ENCODE peak calls at places on chromosomes 1 and 21, in six cellular contexts. One of them, this sample, is unnamed. For H3K9me2, the result is how much of the 10 kb centered on the place peaks cover.

GRCh38 chr1:28322209-28322608 is 6.6 kb upstream of the MED18 start:
- DNase-seq in GM23338: peak
- DNase-seq in MM.1S: no peak
- DNase-seq in GM23248: no peak
- DNase-seq in Karpas-422: peak
- DNase-seq in HCT116: no peak
- DNase-seq in this sample: no peak

GRCh38 chr1:19178734-19179398 is 31.2 kb downstream of the UBR4 start:
- DNase-seq in GM23338: no peak
- DNase-seq in MM.1S: no peak
- DNase-seq in GM23248: no peak
- DNase-seq in Karpas-422: no peak
- DNase-seq in HCT116: no peak
- DNase-seq in this sample: no peak

GRCh38 chr1:210302501-210302900 is 26.2 kb upstream of the HHAT start:
- DNase-seq in GM23338: no peak
- DNase-seq in MM.1S: no peak
- DNase-seq in GM23248: no peak
- DNase-seq in Karpas-422: no peak
- DNase-seq in HCT116: no peak
- DNase-seq in this sample: no peak

GRCh38 chr1:233020441-233020840 is 70.0 kb downstream of the NTPCR start:
- DNase-seq in GM23338: no peak
- DNase-seq in MM.1S: no peak
- DNase-seq in GM23248: no peak
- DNase-seq in Karpas-422: no peak
- DNase-seq in HCT116: no peak
- DNase-seq in this sample: no peak

GRCh38 chr1:17579951-17580939 is 40.7 kb downstream of the ARHGEF10L start:
- DNase-seq in GM23338: no peak
- DNase-seq in MM.1S: no peak
- DNase-seq in GM23248: no peak
- DNase-seq in Karpas-422: no peak
- DNase-seq in HCT116: no peak
- DNase-seq in this sample: no peak

GRCh38 chr1:110286564-110286963 is 52.6 kb upstream of the RBM15 start:
- DNase-seq in GM23338: no peak
- DNase-seq in MM.1S: no peak
- DNase-seq in GM23248: no peak
- DNase-seq in Karpas-422: no peak
- DNase-seq in HCT116: no peak
- DNase-seq in this sample: no peak

GRCh38 chr1:182841368-182841988 is 2.3 kb downstream of the DHX9 start:
- DNase-seq in GM23338: no peak
- DNase-seq in MM.1S: no peak
- DNase-seq in GM23248: peak
- DNase-seq in Karpas-422: peak
- DNase-seq in HCT116: no peak
- DNase-seq in this sample: no peak

GRCh38 chr1:12072741-12073140 is 9.6 kb downstream of the TNFRSF8 start:
- DNase-seq in GM23338: no peak
- DNase-seq in MM.1S: no peak
- DNase-seq in GM23248: no peak
- DNase-seq in Karpas-422: no peak
- DNase-seq in HCT116: no peak
- DNase-seq in this sample: no peak

GRCh38 chr1:8121261-8122159 is 95.4 kb upstream of the ERRFI1 start:
- DNase-seq in GM23338: no peak
- DNase-seq in MM.1S: no peak
- DNase-seq in GM23248: no peak
- DNase-seq in Karpas-422: no peak
- DNase-seq in HCT116: peak
- DNase-seq in this sample: peak

GRCh38 chr1:55519937-55520683 is 304.9 kb upstream of the USP24 start:
- DNase-seq in GM23338: no peak
- DNase-seq in MM.1S: no peak
- DNase-seq in GM23248: peak
- DNase-seq in Karpas-422: no peak
- DNase-seq in HCT116: no peak
- DNase-seq in this sample: no peak

GRCh38 chr1:233587958-233588799 is 25.7 kb upstream of the KCNK1 start:
- DNase-seq in GM23338: peak
- DNase-seq in MM.1S: no peak
- DNase-seq in GM23248: no peak
- DNase-seq in Karpas-422: no peak
- DNase-seq in HCT116: no peak
- DNase-seq in this sample: no peak

GRCh38 chr1:203636306-203636705 is 9.7 kb downstream of the ATP2B4 start:
- DNase-seq in GM23338: no peak
- DNase-seq in MM.1S: no peak
- DNase-seq in GM23248: peak
- DNase-seq in Karpas-422: no peak
- DNase-seq in HCT116: no peak
- DNase-seq in this sample: no peak

GRCh38 chr1:43973981-43974442 is 748 bp upstream of the ATP6V0B start:
- DNase-seq in GM23338: peak
- DNase-seq in MM.1S: peak
- DNase-seq in GM23248: no peak
- DNase-seq in Karpas-422: no peak
- DNase-seq in HCT116: no peak
- DNase-seq in this sample: no peak

GRCh38 chr1:84116558-84116957 is 27.5 kb upstream of the PRKACB start:
- DNase-seq in GM23338: no peak
- DNase-seq in MM.1S: no peak
- DNase-seq in GM23248: no peak
- DNase-seq in Karpas-422: no peak
- DNase-seq in HCT116: no peak
- DNase-seq in this sample: no peak

GRCh38 chr1:39258146-39258924 is 53.8 kb downstream of the MACF1 start:
- DNase-seq in GM23338: peak
- DNase-seq in MM.1S: peak
- DNase-seq in GM23248: peak
- DNase-seq in Karpas-422: peak
- DNase-seq in HCT116: peak
- DNase-seq in this sample: peak

GRCh38 chr1:33261344-33261743 is 5.1 kb downstream of the ZNF362 start:
- DNase-seq in GM23338: no peak
- DNase-seq in MM.1S: no peak
- DNase-seq in GM23248: no peak
- DNase-seq in Karpas-422: no peak
- DNase-seq in HCT116: no peak
- DNase-seq in this sample: no peak

GRCh38 chr1:164380893-164381292 is 178.1 kb upstream of the PBX1 start:
- DNase-seq in GM23338: no peak
- DNase-seq in MM.1S: no peak
- DNase-seq in GM23248: peak
- DNase-seq in Karpas-422: no peak
- DNase-seq in HCT116: peak
- DNase-seq in this sample: no peak

GRCh38 chr1:109730666-109731065 is 10.2 kb downstream of the GSTM3 start:
- DNase-seq in GM23338: no peak
- DNase-seq in MM.1S: no peak
- DNase-seq in GM23248: no peak
- DNase-seq in Karpas-422: no peak
- DNase-seq in HCT116: no peak
- DNase-seq in this sample: no peak

GRCh38 chr1:54243022-54243421 is 43.1 kb downstream of the MRPL37 start:
- DNase-seq in GM23338: no peak
- DNase-seq in MM.1S: no peak
- DNase-seq in GM23248: no peak
- DNase-seq in Karpas-422: no peak
- DNase-seq in HCT116: no peak
- DNase-seq in this sample: no peak

GRCh38 chr1:10918531-10918930 is 93.9 kb upstream of the TARDBP start:
- DNase-seq in GM23338: no peak
- DNase-seq in MM.1S: no peak
- DNase-seq in GM23248: peak
- DNase-seq in Karpas-422: no peak
- DNase-seq in HCT116: no peak
- DNase-seq in this sample: no peak

GRCh38 chr1:217062566-217062965 is 339.3 kb upstream of the ESRRG start:
- DNase-seq in GM23338: no peak
- DNase-seq in MM.1S: no peak
- DNase-seq in GM23248: no peak
- DNase-seq in Karpas-422: no peak
- DNase-seq in HCT116: no peak
- DNase-seq in this sample: no peak

GRCh38 chr1:7379445-7379971 is 391.6 kb upstream of the VAMP3 start:
- DNase-seq in GM23338: peak
- DNase-seq in MM.1S: no peak
- DNase-seq in GM23248: peak
- DNase-seq in Karpas-422: no peak
- DNase-seq in HCT116: no peak
- DNase-seq in this sample: no peak

GRCh38 chr1:46466477-46467182 is 23.0 kb upstream of the DMBX1 start:
- DNase-seq in GM23338: peak
- DNase-seq in MM.1S: no peak
- DNase-seq in GM23248: peak
- DNase-seq in Karpas-422: no peak
- DNase-seq in HCT116: no peak
- DNase-seq in this sample: no peak

GRCh38 chr1:15598436-15598835 is 13.6 kb upstream of the AGMAT start:
- DNase-seq in GM23338: no peak
- DNase-seq in MM.1S: no peak
- DNase-seq in GM23248: no peak
- DNase-seq in Karpas-422: no peak
- DNase-seq in HCT116: no peak
- DNase-seq in this sample: no peak

GRCh38 chr1:22750671-22751016 is 40.0 kb downstream of the EPHB2 start:
- DNase-seq in GM23338: no peak
- DNase-seq in MM.1S: no peak
- DNase-seq in GM23248: no peak
- DNase-seq in Karpas-422: no peak
- DNase-seq in HCT116: no peak
- DNase-seq in this sample: peak

GRCh38 chr1:230661976-230662375 is 19.7 kb downstream of the COG2 start:
- DNase-seq in GM23338: no peak
- DNase-seq in MM.1S: no peak
- DNase-seq in GM23248: no peak
- DNase-seq in Karpas-422: no peak
- DNase-seq in HCT116: no peak
- DNase-seq in this sample: no peak

GRCh38 chr1:101317590-101317989 is 80.8 kb downstream of the S1PR1 start:
- DNase-seq in GM23338: peak
- DNase-seq in MM.1S: no peak
- DNase-seq in GM23248: no peak
- DNase-seq in Karpas-422: peak
- DNase-seq in HCT116: no peak
- DNase-seq in this sample: no peak

GRCh38 chr1:56934400-56935080 is 31.3 kb downstream of the C8B start:
- DNase-seq in GM23338: no peak
- DNase-seq in MM.1S: no peak
- DNase-seq in GM23248: peak
- DNase-seq in Karpas-422: no peak
- DNase-seq in HCT116: no peak
- DNase-seq in this sample: no peak

GRCh38 chr1:154446292-154446691 is 41.1 kb downstream of the IL6R start:
- DNase-seq in GM23338: no peak
- DNase-seq in MM.1S: no peak
- DNase-seq in GM23248: peak
- DNase-seq in Karpas-422: no peak
- DNase-seq in HCT116: no peak
- DNase-seq in this sample: no peak

DNA sequence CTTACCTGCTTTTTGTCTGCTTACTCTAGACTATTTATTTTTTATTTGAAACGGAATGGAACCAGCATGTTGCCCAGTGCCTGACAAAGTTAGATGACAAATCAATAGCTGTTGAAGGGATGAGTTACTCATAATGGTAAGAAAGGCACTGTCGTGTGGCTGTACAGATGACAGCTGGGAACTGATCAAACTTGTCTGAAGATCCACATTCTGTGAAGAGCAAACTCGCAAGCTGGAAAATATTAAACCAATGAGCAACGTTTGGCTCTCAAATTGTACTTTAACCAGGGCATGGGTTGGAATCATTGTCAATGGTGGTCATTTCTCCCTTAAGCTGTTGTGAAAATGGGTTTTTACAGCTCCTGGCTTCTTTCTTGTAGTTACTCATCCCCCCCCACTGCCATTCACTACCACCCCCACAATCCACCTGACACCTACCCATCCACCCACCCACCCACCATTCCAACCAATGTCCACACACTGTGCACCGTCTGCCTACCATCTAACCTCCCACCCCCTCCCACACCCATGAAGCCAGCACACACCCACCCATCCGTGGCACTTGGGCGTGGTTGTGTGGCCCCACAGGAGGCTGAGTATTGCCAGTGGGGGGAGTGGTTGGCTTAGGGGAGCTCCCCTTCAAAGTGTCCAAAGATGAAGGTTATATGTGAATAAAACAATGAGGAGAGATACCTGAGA is 46.8 kb downstream of the CLDN14 start:
- DNase-seq in GM23338: no peak
- DNase-seq in MM.1S: no peak
- DNase-seq in GM23248: no peak
- DNase-seq in Karpas-422: no peak
- DNase-seq in HCT116: no peak
- DNase-seq in this sample: no peak
- H3K9me2 ChIP-seq in GM23338: under half
- H3K9me2 ChIP-seq in MM.1S: under half
- H3K9me2 ChIP-seq in GM23248: under half
- H3K9me2 ChIP-seq in Karpas-422: under half
- H3K9me2 ChIP-seq in HCT116: under half
- H3K9me2 ChIP-seq in this sample: under half

GRCh38 chr21:14768042-14768441 is 221.9 kb upstream of the SAMSN1 start:
- DNase-seq in GM23338: no peak
- DNase-seq in MM.1S: no peak
- DNase-seq in GM23248: no peak
- DNase-seq in Karpas-422: no peak
- DNase-seq in HCT116: no peak
- DNase-seq in this sample: no peak
- H3K9me2 ChIP-seq in GM23338: under half
- H3K9me2 ChIP-seq in MM.1S: under half
- H3K9me2 ChIP-seq in GM23248: under half
- H3K9me2 ChIP-seq in Karpas-422: under half
- H3K9me2 ChIP-seq in HCT116: under half
- H3K9me2 ChIP-seq in this sample: under half

DNA sequence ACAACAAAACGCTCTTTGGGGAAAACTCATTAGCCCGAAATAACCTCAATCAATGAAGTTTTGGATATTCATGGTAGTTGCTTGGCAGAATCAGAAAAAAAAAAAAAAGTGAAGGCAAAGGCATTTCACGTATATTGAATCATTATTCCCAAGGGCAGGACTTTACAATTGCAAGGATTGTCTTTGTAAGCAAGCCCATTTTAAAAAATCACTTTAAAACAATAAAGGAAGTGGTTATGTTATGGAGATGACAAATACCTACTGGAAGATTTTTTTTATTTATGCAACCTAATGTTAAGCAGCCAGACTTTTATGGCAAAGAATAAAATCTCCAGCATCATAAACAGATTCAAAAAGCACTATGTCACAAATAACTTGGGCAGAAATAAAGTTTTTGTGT is 9.3 kb downstream of the GJB4 start:
- DNase-seq in GM23338: no peak
- DNase-seq in MM.1S: no peak
- DNase-seq in GM23248: peak
- DNase-seq in Karpas-422: no peak
- DNase-seq in HCT116: no peak
- DNase-seq in this sample: no peak
- H3K9me2 ChIP-seq in GM23338: under half
- H3K9me2 ChIP-seq in MM.1S: under half
- H3K9me2 ChIP-seq in GM23248: under half
- H3K9me2 ChIP-seq in Karpas-422: under half
- H3K9me2 ChIP-seq in HCT116: under half
- H3K9me2 ChIP-seq in this sample: under half

GRCh38 chr1:235468009-235468408 is 36.2 kb downstream of the B3GALNT2 start:
- DNase-seq in GM23338: no peak
- DNase-seq in MM.1S: no peak
- DNase-seq in GM23248: no peak
- DNase-seq in Karpas-422: no peak
- DNase-seq in HCT116: no peak
- DNase-seq in this sample: no peak
- H3K9me2 ChIP-seq in GM23338: under half
- H3K9me2 ChIP-seq in MM.1S: under half
- H3K9me2 ChIP-seq in GM23248: under half
- H3K9me2 ChIP-seq in Karpas-422: under half
- H3K9me2 ChIP-seq in HCT116: under half
- H3K9me2 ChIP-seq in this sample: under half